ENCODE peak calls at places on chromosomes 7 and 10, in six cellular contexts. I is HuH-7.5; U is stimulated activated CD4-positive, alpha-beta T cell treated with anti-CD3 and anti-CD28 coated beads, Interleukin-2, amount 100 ng/mL, for 4 hours; W is T-helper 1 cell; B is mucosa of descending colon; A is NCI-H2081. R is an unnamed sample.

GRCh38 chr10:3907514-3907913 is 122.5 kb upstream of the KLF6 start:
- DNase-seq in I (no peak), U (no peak), W (no peak), B (peak), A (no peak), R (no peak)

GRCh38 chr7:49417034-49417433 is 356.4 kb upstream of the VWC2 start:
- DNase-seq in I (no peak), U (no peak), W (no peak), B (no peak), A (no peak), R (no peak)

GRCh38 chr7:159017741-159018140 is 126.9 kb downstream of the VIPR2 start:
- DNase-seq in I (no peak), U (no peak), W (no peak), B (no peak), A (no peak), R (no peak)

GRCh38 chr7:4715385-4715770 is 33.3 kb downstream of the FOXK1 start:
- DNase-seq in I (no peak), U (no peak), W (no peak), B (no peak), A (no peak), R (no peak)

GRCh38 chr10:65566906-65567305 is 1358.9 kb upstream of the LRRTM3 start:
- DNase-seq in I (no peak), U (no peak), W (no peak), B (no peak), A (no peak), R (no peak)

GRCh38 chr10:97584060-97584797 is at the start of gene HOGA1:
- DNase-seq in I (peak), U (no peak), W (no peak), B (peak), A (no peak), R (peak)

GRCh38 chr7:134893920-134894319 is 92.4 kb upstream of the AGBL3 start:
- DNase-seq in I (no peak), U (no peak), W (no peak), B (no peak), A (no peak), R (no peak)

GRCh38 chr7:140281960-140282359 is 105.2 kb upstream of the KDM7A start:
- DNase-seq in I (no peak), U (no peak), W (no peak), B (no peak), A (no peak), R (no peak)

GRCh38 chr7:148698397-148699023 is at the start of gene CUL1:
- DNase-seq in I (peak), U (peak), W (peak), B (peak), A (peak), R (peak)

GRCh38 chr7:126499481-126499880 is 753.3 kb downstream of the GRM8 start:
- DNase-seq in I (no peak), U (no peak), W (no peak), B (no peak), A (no peak), R (no peak)

GRCh38 chr10:70649526-70649925 is 22.8 kb upstream of the ADAMTS14 start:
- DNase-seq in I (no peak), U (no peak), W (no peak), B (no peak), A (no peak), R (no peak)

GRCh38 chr7:90568213-90568612 is 27.9 kb upstream of the CDK14 start:
- DNase-seq in I (no peak), U (no peak), W (no peak), B (no peak), A (no peak), R (no peak)

GRCh38 chr7:139771001-139771956 is 6.5 kb downstream of the HIPK2 start:
- DNase-seq in I (no peak), U (no peak), W (no peak), B (no peak), A (no peak), R (peak)

GRCh38 chr10:35565602-35566061 is 39.5 kb upstream of the GJD4 start:
- DNase-seq in I (no peak), U (no peak), W (no peak), B (no peak), A (no peak), R (no peak)

GRCh38 chr10:69649771-69650550 is 19.9 kb downstream of the FAM241B start:
- DNase-seq in I (no peak), U (no peak), W (no peak), B (no peak), A (no peak), R (no peak)

GRCh38 chr7:9890092-9890491 is 1083.6 kb upstream of the PHF14 start:
- DNase-seq in I (no peak), U (no peak), W (no peak), B (no peak), A (no peak), R (no peak)

R was measured in T47D.